ENCODE peak calls at places on chromosomes 5 and 9, in five cellular contexts. One of them, this sample, is unnamed.

GRCh38 chr5:55546991-55547390 is 12.2 kb upstream of the PLPP1 start:
- DNase-seq in GM12891: no peak
- DNase-seq in endothelial cell of umbilical vein: no peak
- DNase-seq in ovary: no peak
- DNase-seq in heart left ventricle: no peak
- DNase-seq in this sample: no peak

GRCh38 chr5:57302643-57303042 is 128.8 kb downstream of the GPBP1 start:
- DNase-seq in GM12891: no peak
- DNase-seq in endothelial cell of umbilical vein: no peak
- DNase-seq in ovary: no peak
- DNase-seq in heart left ventricle: no peak
- DNase-seq in this sample: no peak

GRCh38 chr9:95483431-95483830 is 33.3 kb downstream of the PTCH1 start:
- DNase-seq in GM12891: no peak
- DNase-seq in endothelial cell of umbilical vein: no peak
- DNase-seq in ovary: no peak
- DNase-seq in heart left ventricle: no peak
- DNase-seq in this sample: no peak

GRCh38 chr9:27340876-27341540 is 44.1 kb upstream of the EQTN start:
- DNase-seq in GM12891: no peak
- DNase-seq in endothelial cell of umbilical vein: no peak
- DNase-seq in ovary: no peak
- DNase-seq in heart left ventricle: no peak
- DNase-seq in this sample: no peak

GRCh38 chr5:133995341-133995740 is 9.4 kb downstream of the VDAC1 start:
- DNase-seq in GM12891: no peak
- DNase-seq in endothelial cell of umbilical vein: no peak
- DNase-seq in ovary: no peak
- DNase-seq in heart left ventricle: no peak
- DNase-seq in this sample: no peak

GRCh38 chr5:9094582-9094981 is 451.3 kb downstream of the SEMA5A start:
- DNase-seq in GM12891: no peak
- DNase-seq in endothelial cell of umbilical vein: no peak
- DNase-seq in ovary: no peak
- DNase-seq in heart left ventricle: no peak
- DNase-seq in this sample: no peak

GRCh38 chr9:126153382-126153781 is 173.2 kb upstream of the MVB12B start:
- DNase-seq in GM12891: no peak
- DNase-seq in endothelial cell of umbilical vein: no peak
- DNase-seq in ovary: no peak
- DNase-seq in heart left ventricle: no peak
- DNase-seq in this sample: no peak

GRCh38 chr5:52262844-52263243 is 524.9 kb upstream of the ITGA1 start:
- DNase-seq in GM12891: no peak
- DNase-seq in endothelial cell of umbilical vein: no peak
- DNase-seq in ovary: no peak
- DNase-seq in heart left ventricle: no peak
- DNase-seq in this sample: no peak

GRCh38 chr9:79574716-79575242 is 3.0 kb downstream of the TLE4 start:
- DNase-seq in GM12891: no peak
- DNase-seq in endothelial cell of umbilical vein: no peak
- DNase-seq in ovary: no peak
- DNase-seq in heart left ventricle: no peak
- DNase-seq in this sample: no peak

GRCh38 chr9:136437430-136437829 is 2.2 kb downstream of the INPP5E start:
- DNase-seq in GM12891: no peak
- DNase-seq in endothelial cell of umbilical vein: no peak
- DNase-seq in ovary: no peak
- DNase-seq in heart left ventricle: no peak
- DNase-seq in this sample: no peak

GRCh38 chr9:99824378-99825157 is 2.9 kb downstream of the NR4A3 start:
- DNase-seq in GM12891: peak; percentile 70
- DNase-seq in endothelial cell of umbilical vein: peak; percentile 12
- DNase-seq in ovary: peak; percentile 70
- DNase-seq in heart left ventricle: no peak
- DNase-seq in this sample: peak; percentile 40

GRCh38 chr9:125455132-125455531 is 193.5 kb downstream of the GAPVD1 start:
- DNase-seq in GM12891: no peak
- DNase-seq in endothelial cell of umbilical vein: no peak
- DNase-seq in ovary: no peak
- DNase-seq in heart left ventricle: no peak
- DNase-seq in this sample: no peak

GRCh38 chr9:7592321-7593319 is 207.0 kb downstream of the DMAC1 start:
- DNase-seq in GM12891: no peak
- DNase-seq in endothelial cell of umbilical vein: peak; percentile 6
- DNase-seq in ovary: no peak
- DNase-seq in heart left ventricle: no peak
- DNase-seq in this sample: no peak

GRCh38 chr5:40384782-40385390 is 294.8 kb upstream of the PTGER4 start:
- DNase-seq in GM12891: no peak
- DNase-seq in endothelial cell of umbilical vein: no peak
- DNase-seq in ovary: no peak
- DNase-seq in heart left ventricle: no peak
- DNase-seq in this sample: no peak

GRCh38 chr5:149745-150450 is 41.4 kb upstream of the LRRC14B start:
- DNase-seq in GM12891: no peak
- DNase-seq in endothelial cell of umbilical vein: no peak
- DNase-seq in ovary: no peak
- DNase-seq in heart left ventricle: no peak
- DNase-seq in this sample: no peak

GRCh38 chr9:91162784-91163440 is 198.8 kb downstream of the AUH start:
- DNase-seq in GM12891: peak; percentile 48
- DNase-seq in endothelial cell of umbilical vein: no peak
- DNase-seq in ovary: no peak
- DNase-seq in heart left ventricle: no peak
- DNase-seq in this sample: no peak

GRCh38 chr9:91163441-91163772 is 198.3 kb downstream of the AUH start:
- DNase-seq in GM12891: no peak
- DNase-seq in endothelial cell of umbilical vein: no peak
- DNase-seq in ovary: no peak
- DNase-seq in heart left ventricle: no peak
- DNase-seq in this sample: no peak

GRCh38 chr9:91162311-91162710 is 199.4 kb downstream of the AUH start:
- DNase-seq in GM12891: no peak
- DNase-seq in endothelial cell of umbilical vein: no peak
- DNase-seq in ovary: no peak
- DNase-seq in heart left ventricle: no peak
- DNase-seq in this sample: no peak

GRCh38 chr9:91164724-91165520 is 196.8 kb downstream of the AUH start:
- DNase-seq in GM12891: no peak
- DNase-seq in endothelial cell of umbilical vein: peak; percentile 69
- DNase-seq in ovary: peak; percentile 45
- DNase-seq in heart left ventricle: peak; percentile 88
- DNase-seq in this sample: peak; percentile 99

GRCh38 chr9:91163773-91164471 is 197.8 kb downstream of the AUH start:
- DNase-seq in GM12891: no peak
- DNase-seq in endothelial cell of umbilical vein: no peak
- DNase-seq in ovary: no peak
- DNase-seq in heart left ventricle: no peak
- DNase-seq in this sample: no peak
- TF ChIP-seq POLR2A in GM12891: no peak
- TF ChIP-seq POLR2A in endothelial cell of umbilical vein: no peak
- TF ChIP-seq POLR2A in ovary: no peak
- TF ChIP-seq POLR2A in heart left ventricle: no peak
- TF ChIP-seq POLR2A in this sample: no peak

DNA sequence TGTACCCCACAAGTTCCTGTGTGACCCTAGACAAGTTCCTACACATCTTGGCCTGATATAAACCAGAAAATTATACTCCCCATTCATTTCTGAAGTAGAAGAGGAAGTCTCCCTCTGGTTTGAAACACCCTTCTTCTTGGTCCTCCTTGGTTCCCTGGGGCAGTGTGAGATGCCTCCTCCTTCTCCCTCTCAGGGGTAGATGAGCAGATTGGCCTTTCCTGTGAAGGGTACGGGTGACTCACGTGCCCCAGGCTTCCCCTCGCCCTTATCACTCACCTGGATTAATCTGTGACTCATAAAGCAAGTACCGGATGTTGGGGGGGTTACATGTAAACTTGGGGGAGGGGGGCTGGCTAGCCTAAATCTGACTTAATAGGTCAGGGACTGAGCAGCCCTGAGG is 11.1 kb upstream of the AQP3 start:
- DNase-seq in GM12891: no peak
- DNase-seq in endothelial cell of umbilical vein: peak; percentile 38
- DNase-seq in ovary: no peak
- DNase-seq in heart left ventricle: no peak
- DNase-seq in this sample: no peak
- TF ChIP-seq POLR2A in GM12891: no peak
- TF ChIP-seq POLR2A in endothelial cell of umbilical vein: no peak
- TF ChIP-seq POLR2A in ovary: no peak
- TF ChIP-seq POLR2A in heart left ventricle: no peak
- TF ChIP-seq POLR2A in this sample: no peak

GRCh38 chr9:128094166-128094949 is 26.3 kb downstream of the SLC25A25 start:
- DNase-seq in GM12891: peak; percentile 79
- DNase-seq in endothelial cell of umbilical vein: peak; percentile 98
- DNase-seq in ovary: peak; percentile 91
- DNase-seq in heart left ventricle: peak; percentile 90
- DNase-seq in this sample: peak; percentile 95
- TF ChIP-seq POLR2A in GM12891: peak; percentile 30
- TF ChIP-seq POLR2A in endothelial cell of umbilical vein: peak; percentile 67
- TF ChIP-seq POLR2A in ovary: peak; percentile 49
- TF ChIP-seq POLR2A in heart left ventricle: peak; percentile 92
- TF ChIP-seq POLR2A in this sample: no peak

GRCh38 chr9:132882616-132883015 is 3.9 kb downstream of the SPACA9 start:
- DNase-seq in GM12891: no peak
- DNase-seq in endothelial cell of umbilical vein: no peak
- DNase-seq in ovary: no peak
- DNase-seq in heart left ventricle: no peak
- DNase-seq in this sample: no peak

GRCh38 chr9:132881826-132882225 is 3.1 kb downstream of the SPACA9 start:
- DNase-seq in GM12891: no peak
- DNase-seq in endothelial cell of umbilical vein: no peak
- DNase-seq in ovary: no peak
- DNase-seq in heart left ventricle: no peak
- DNase-seq in this sample: peak; percentile 82

GRCh38 chr9:132886358-132886725 is 7.6 kb downstream of the SPACA9 start:
- DNase-seq in GM12891: no peak
- DNase-seq in endothelial cell of umbilical vein: no peak
- DNase-seq in ovary: no peak
- DNase-seq in heart left ventricle: no peak
- DNase-seq in this sample: no peak

GRCh38 chr9:132885691-132886357 is 7.1 kb downstream of the SPACA9 start:
- DNase-seq in GM12891: no peak
- DNase-seq in endothelial cell of umbilical vein: no peak
- DNase-seq in ovary: no peak
- DNase-seq in heart left ventricle: no peak
- DNase-seq in this sample: no peak

GRCh38 chr9:132883349-132884294 is 4.9 kb downstream of the SPACA9 start:
- DNase-seq in GM12891: no peak
- DNase-seq in endothelial cell of umbilical vein: no peak
- DNase-seq in ovary: no peak
- DNase-seq in heart left ventricle: no peak
- DNase-seq in this sample: no peak
- TF ChIP-seq POLR2A in GM12891: no peak
- TF ChIP-seq POLR2A in endothelial cell of umbilical vein: no peak
- TF ChIP-seq POLR2A in ovary: no peak
- TF ChIP-seq POLR2A in heart left ventricle: no peak
- TF ChIP-seq POLR2A in this sample: no peak

DNA sequence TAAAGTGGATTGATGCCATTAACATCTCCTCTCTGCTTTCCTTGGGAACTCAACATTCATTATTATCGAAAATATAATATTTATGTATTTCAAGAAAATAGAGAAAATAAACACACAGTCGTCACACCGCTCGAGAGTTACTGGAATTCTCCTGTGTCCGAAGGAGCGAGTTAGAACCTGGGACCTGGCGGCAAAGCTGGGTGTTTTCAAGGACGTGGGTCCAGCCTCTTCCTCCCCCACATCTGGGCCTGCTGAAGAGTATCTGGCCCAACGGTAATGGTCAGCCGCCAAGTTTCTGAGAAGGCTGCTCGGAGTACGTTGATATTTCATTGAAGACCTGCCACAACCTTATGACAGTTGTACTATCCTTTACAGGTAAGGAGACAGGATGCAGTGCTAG is 47.9 kb downstream of the IRX2 start:
- DNase-seq in GM12891: no peak
- DNase-seq in endothelial cell of umbilical vein: no peak
- DNase-seq in ovary: no peak
- DNase-seq in heart left ventricle: no peak
- DNase-seq in this sample: no peak
- TF ChIP-seq POLR2A in GM12891: no peak
- TF ChIP-seq POLR2A in endothelial cell of umbilical vein: no peak
- TF ChIP-seq POLR2A in ovary: no peak
- TF ChIP-seq POLR2A in heart left ventricle: no peak
- TF ChIP-seq POLR2A in this sample: no peak

GRCh38 chr9:70398145-70398556 is 16.3 kb downstream of the KLF9 start:
- DNase-seq in GM12891: no peak
- DNase-seq in endothelial cell of umbilical vein: no peak
- DNase-seq in ovary: no peak
- DNase-seq in heart left ventricle: no peak
- DNase-seq in this sample: no peak
- TF ChIP-seq POLR2A in GM12891: no peak
- TF ChIP-seq POLR2A in endothelial cell of umbilical vein: no peak
- TF ChIP-seq POLR2A in ovary: no peak
- TF ChIP-seq POLR2A in heart left ventricle: no peak
- TF ChIP-seq POLR2A in this sample: no peak

This sample was measured in H54.